ENCODE peak calls at places on chromosomes 5 and 9, in eight cellular contexts. E is left colon, N is HFFc6, O is brain microvascular endothelial cell, C is iPS-NIHi11, T is lung microvascular endothelial cell, G is NCI-H2029, L is esophagus muscularis mucosa. F is an unnamed sample.

GRCh38 chr5:64914396-64914795 is 145.7 kb downstream of the CWC27 start:
- DNase-seq in T (peak), C (no peak), N (no peak), E (no peak), G (no peak), L (no peak), O (no peak), F (no peak)

GRCh38 chr5:38776494-38776893 is 69.3 kb upstream of the OSMR start:
- DNase-seq in L (no peak), C (no peak), T (no peak), E (no peak), N (no peak), O (no peak), G (no peak), F (no peak)

GRCh38 chr5:139402561-139403158 is 1.2 kb downstream of the SPATA24 start:
- DNase-seq in T (peak), E (no peak), N (no peak), C (peak), L (no peak), G (peak), O (no peak), F (no peak)

GRCh38 chr9:17600962-17601593 is 22.2 kb downstream of the SH3GL2 start:
- DNase-seq in N (peak), G (no peak), L (no peak), T (peak), C (no peak), E (no peak), O (no peak), F (no peak)

GRCh38 chr5:150428106-150428876 is 15.6 kb upstream of the CD74 start:
- DNase-seq in C (no peak), L (no peak), N (no peak), G (no peak), O (peak), E (peak), T (peak), F (no peak)

GRCh38 chr9:70589571-70590263 is 175.3 kb upstream of the KLF9 start:
- DNase-seq in O (peak), G (no peak), C (no peak), T (peak), E (no peak), N (peak), L (no peak), F (no peak)

GRCh38 chr9:125147401-125147951 is 4.1 kb upstream of the SCAI start:
- DNase-seq in G (no peak), T (no peak), O (no peak), L (no peak), C (no peak), N (no peak), E (no peak), F (no peak)

GRCh38 chr5:76204713-76205112 is 121.5 kb downstream of the SV2C start:
- DNase-seq in L (no peak), E (peak), N (no peak), T (no peak), O (no peak), C (peak), G (no peak), F (no peak)

GRCh38 chr5:36442796-36443195 is 141.1 kb upstream of the RANBP3L start:
- DNase-seq in N (peak), C (no peak), T (peak), E (no peak), L (no peak), G (no peak), O (peak), F (no peak)